ENCODE peak calls at places on chromosomes 6 and 20, in six cellular contexts. I is hepatocyte, X is foreskin keratinocyte, W is amygdala, S is endothelial cell, V is NCI-H82. Y is an unnamed sample.

GRCh38 chr20:3194617-3195280 is 9.7 kb downstream of the DDRGK1 start:
- DNase-seq in S (no peak), V (no peak), X (no peak), I (no peak), W (no peak), Y (no peak)

GRCh38 chr6:136723780-136724179 is 68.5 kb downstream of the MAP3K5 start:
- DNase-seq in W (no peak), I (no peak), V (no peak), X (no peak), S (no peak), Y (no peak)

GRCh38 chr20:38446441-38447209 is 11.5 kb upstream of the SNHG17 start:
- DNase-seq in W (peak; percentile 58), X (peak; percentile 72), I (peak; percentile 96), S (peak; percentile 96), V (peak; percentile 97), Y (peak; percentile 97)

GRCh38 chr6:44800171-44800671 is 412.7 kb downstream of the CDC5L start:
- DNase-seq in I (peak; percentile 80), V (peak; percentile 94), W (no peak), X (peak; percentile 43), S (no peak), Y (no peak)

GRCh38 chr6:25692472-25692871 is 40.5 kb downstream of the SCGN start:
- DNase-seq in X (no peak), I (no peak), V (peak; percentile 78), W (no peak), S (no peak), Y (no peak)

GRCh38 chr6:4615891-4616290 is 160.3 kb upstream of the CDYL start:
- DNase-seq in X (no peak), S (no peak), I (no peak), W (no peak), V (no peak), Y (no peak)

GRCh38 chr6:112352607-112353006 is 5.5 kb downstream of the RFPL4B start:
- DNase-seq in V (no peak), X (no peak), W (no peak), I (no peak), S (no peak), Y (no peak)

GRCh38 chr20:45407783-45408645 is at the start of gene DBNDD2:
- DNase-seq in S (no peak), V (no peak), I (no peak), W (peak; percentile 50), X (no peak), Y (no peak)

GRCh38 chr20:58160451-58161051 is 67.9 kb downstream of the ANKRD60 start:
- DNase-seq in W (no peak), V (no peak), X (no peak), S (no peak), I (no peak), Y (no peak)

Y was measured in neural crest cell.